ENCODE peak calls at places on chromosomes 6 and 20, in eight cellular contexts. I is HFFc6, W is cardiac muscle cell, P is neural crest cell, U is B cell, S is bronchial epithelial cell, M is spleen, F is heart left ventricle. T is an unnamed sample.

GRCh38 chr6:41527721-41528408 is 18.3 kb upstream of the FOXP4 start:
- DNase-seq in U (no peak), F (no peak), P (no peak), S (no peak), I (no peak), M (no peak), W (peak; percentile 64), T (no peak)

GRCh38 chr20:17036546-17036945 is 190.3 kb upstream of the PCSK2 start:
- DNase-seq in W (no peak), S (no peak), I (no peak), U (no peak), P (no peak), F (no peak), M (no peak), T (no peak)

GRCh38 chr6:4139272-4139671 is 3.9 kb upstream of the ECI2 start:
- DNase-seq in U (no peak), W (peak; percentile 37), S (peak; percentile 26), M (no peak), F (no peak), P (no peak), I (no peak), T (no peak)

GRCh38 chr6:163826668-163827067 is 412.1 kb downstream of the QKI start:
- DNase-seq in F (no peak), S (peak; percentile 15), U (no peak), M (no peak), I (no peak), P (no peak), W (no peak), T (no peak)

GRCh38 chr20:1392693-1393506 is at the start of gene FKBP1A:
- DNase-seq in M (peak; percentile 97), S (peak; percentile 74), W (peak; percentile 94), I (peak; percentile 80), P (peak; percentile 73), U (peak; percentile 92), F (peak; percentile 92), T (peak; percentile 93)

GRCh38 chr6:149846321-149846720 is 17.8 kb downstream of the LRP11 start:
- DNase-seq in M (no peak), P (no peak), S (peak; percentile 76), F (no peak), I (peak; percentile 83), W (peak; percentile 85), U (no peak), T (no peak)

GRCh38 chr20:34891166-34892062 is 15.0 kb downstream of the ACSS2 start:
- DNase-seq in S (peak; percentile 97), M (no peak), I (peak; percentile 71), P (no peak), W (peak; percentile 69), F (no peak), U (no peak), T (no peak)

GRCh38 chr6:158717341-158718328 is 67.8 kb downstream of the SYTL3 start:
- DNase-seq in W (no peak), M (peak; percentile 80), P (no peak), F (no peak), U (no peak), S (no peak), I (no peak), T (peak; percentile 71)

GRCh38 chr20:62819494-62820174 is 2.8 kb downstream of the COL9A3 start:
- DNase-seq in S (no peak), P (no peak), I (peak; percentile 63), F (no peak), W (peak; percentile 62), U (no peak), M (no peak), T (no peak)

DNA sequence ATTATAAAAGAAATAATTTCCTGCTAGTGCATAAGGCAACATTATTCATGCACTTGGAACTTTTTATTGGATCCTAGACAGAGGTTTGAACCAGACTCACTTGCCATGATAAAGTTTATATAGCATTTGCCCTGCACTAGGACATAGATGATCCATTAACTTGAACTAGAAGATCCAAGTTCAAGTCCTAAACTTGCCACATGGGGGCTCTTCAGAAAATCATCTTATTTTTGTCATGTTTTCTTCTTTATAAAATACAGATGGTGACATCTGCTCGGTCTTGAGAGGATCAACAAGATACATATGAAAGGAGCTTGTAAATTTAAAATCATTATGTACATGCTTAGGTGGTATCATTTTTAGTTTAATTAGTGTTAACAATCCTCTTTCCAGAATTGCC is 94.5 kb downstream of the SIM1 start:
- DNase-seq in M (no peak), U (no peak), F (no peak), S (no peak), I (no peak), P (no peak), W (no peak), T (no peak)
- TF ChIP-seq CTCF in M (no peak), U (no peak), F (no peak), S (no peak), I (peak; percentile 71), P (peak; percentile 30), W (peak; percentile 17), T (no peak)

GRCh38 chr20:45097485-45098095 is 3.3 kb downstream of the KCNS1 start:
- DNase-seq in I (no peak), W (peak; percentile 64), S (no peak), U (no peak), P (no peak), F (no peak), M (peak; percentile 81), T (peak; percentile 48)
- TF ChIP-seq CTCF in I (peak; percentile 42), W (peak; percentile 38), S (peak; percentile 62), U (peak; percentile 63), P (no peak), F (no peak), M (peak; percentile 43), T (peak; percentile 47)

GRCh38 chr6:169996652-169997051 is 245.2 kb downstream of the ERMARD start:
- DNase-seq in W (no peak), I (no peak), S (no peak), M (no peak), P (no peak), U (no peak), F (no peak), T (no peak)

GRCh38 chr6:169998457-169998856 is 247.0 kb downstream of the ERMARD start:
- DNase-seq in S (no peak), I (no peak), M (no peak), F (no peak), U (no peak), W (no peak), P (no peak), T (no peak)

GRCh38 chr6:169997930-169998218 is 246.5 kb downstream of the ERMARD start:
- DNase-seq in W (no peak), P (no peak), S (peak; percentile 20), M (peak; percentile 69), I (no peak), U (no peak), F (no peak), T (no peak)

GRCh38 chr6:169999367-169999766 is 247.9 kb downstream of the ERMARD start:
- DNase-seq in S (no peak), U (no peak), M (no peak), F (no peak), I (no peak), W (no peak), P (no peak), T (no peak)

GRCh38 chr6:169997187-169997929 is 245.9 kb downstream of the ERMARD start:
- DNase-seq in F (no peak), W (no peak), S (no peak), P (no peak), U (no peak), I (no peak), M (peak; percentile 47), T (no peak)
- TF ChIP-seq CTCF in F (no peak), W (no peak), S (no peak), P (no peak), U (no peak), I (no peak), M (no peak), T (no peak)

GRCh38 chr6:5188646-5189045 is 72.1 kb downstream of the LYRM4 start:
- DNase-seq in W (no peak), M (no peak), I (no peak), S (no peak), P (no peak), U (no peak), F (no peak), T (no peak)

GRCh38 chr6:5192135-5192794 is 68.5 kb downstream of the LYRM4 start:
- DNase-seq in P (no peak), S (no peak), W (no peak), M (no peak), U (no peak), F (no peak), I (no peak), T (no peak)

GRCh38 chr6:5191722-5192121 is 69.0 kb downstream of the LYRM4 start:
- DNase-seq in S (no peak), F (no peak), I (no peak), P (no peak), M (no peak), U (no peak), W (no peak), T (no peak)

GRCh38 chr6:5190467-5190866 is 70.3 kb downstream of the LYRM4 start:
- DNase-seq in S (peak; percentile 91), I (peak; percentile 94), U (no peak), P (no peak), F (no peak), M (no peak), W (peak; percentile 96), T (no peak)

GRCh38 chr6:5191222-5191621 is 69.5 kb downstream of the LYRM4 start:
- DNase-seq in S (no peak), M (no peak), U (no peak), I (no peak), W (peak; percentile 12), F (no peak), P (no peak), T (peak; percentile 26)
- TF ChIP-seq CTCF in S (no peak), M (no peak), U (no peak), I (no peak), W (no peak), F (no peak), P (no peak), T (no peak)

GRCh38 chr20:48880936-48881657 is 40.4 kb upstream of the ARFGEF2 start:
- DNase-seq in U (no peak), I (no peak), W (peak; percentile 58), P (no peak), M (no peak), S (no peak), F (no peak), T (no peak)
- TF ChIP-seq CTCF in U (no peak), I (no peak), W (no peak), P (no peak), M (no peak), S (no peak), F (no peak), T (no peak)

T was measured in GM10248.